ENCODE peak calls at places on chromosomes 12 and 14, in seven cellular contexts. V is AG09319; E is HS-5; L is fibroblast of mammary gland; Z is activated CD4-positive, alpha-beta T cell treated with anti-CD3 and anti-CD28 coated beads, Interleukin-2, amount 10 ng/mL, durations not matched to agents 24 days and 14 days; Q is NCI-H1417; H is tibial nerve. M is an unnamed sample.

GRCh38 chr14:73625686-73626085 is 13.4 kb downstream of the ACOT6 start:
- DNase-seq in V (no peak), E (no peak), L (no peak), Z (no peak), Q (no peak), H (no peak), M (no peak)

GRCh38 chr12:108333898-108334699 is 5.0 kb downstream of the CMKLR1 start:
- DNase-seq in V (no peak), E (peak), L (peak), Z (no peak), Q (no peak), H (no peak), M (no peak)

GRCh38 chr14:55416866-55417265 is 5.2 kb upstream of the ATG14 start:
- DNase-seq in V (no peak), E (no peak), L (peak), Z (peak), Q (no peak), H (no peak), M (no peak)

GRCh38 chr14:24096545-24097181 is 2.6 kb downstream of the PCK2 start:
- DNase-seq in V (no peak), E (no peak), L (no peak), Z (no peak), Q (no peak), H (no peak), M (no peak)

GRCh38 chr14:91350813-91351507 is 66.7 kb downstream of the CCDC88C start:
- DNase-seq in V (no peak), E (no peak), L (peak), Z (peak), Q (peak), H (no peak), M (no peak)

GRCh38 chr12:91923864-91924263 is 221.8 kb downstream of the BTG1 start:
- DNase-seq in V (no peak), E (no peak), L (no peak), Z (no peak), Q (no peak), H (no peak), M (no peak)

GRCh38 chr12:127613056-127613455 is 653.9 kb upstream of the TMEM132C start:
- DNase-seq in V (no peak), E (no peak), L (no peak), Z (no peak), Q (no peak), H (no peak), M (no peak)

GRCh38 chr12:48794870-48795269 is 6.0 kb upstream of the ADCY6 start:
- DNase-seq in V (no peak), E (no peak), L (no peak), Z (no peak), Q (peak), H (no peak), M (no peak)

GRCh38 chr14:68397827-68398226 is 395.0 kb downstream of the ZFP36L1 start:
- DNase-seq in V (no peak), E (no peak), L (peak), Z (no peak), Q (no peak), H (no peak), M (no peak)

GRCh38 chr12:132600048-132601032 is 10.0 kb downstream of the LRCOL1 start:
- DNase-seq in V (no peak), E (no peak), L (peak), Z (peak), Q (peak), H (peak), M (peak)

GRCh38 chr12:91109148-91109564 is 2.1 kb downstream of the LUM start:
- DNase-seq in V (no peak), E (no peak), L (peak), Z (peak), Q (peak), H (peak), M (peak)

GRCh38 chr12:116508145-116509121 is 50.7 kb upstream of the MAP1LC3B2 start:
- DNase-seq in V (no peak), E (no peak), L (peak), Z (peak), Q (no peak), H (no peak), M (peak)

GRCh38 chr12:105092336-105092735 is 8.1 kb upstream of the ALDH1L2 start:
- DNase-seq in V (no peak), E (no peak), L (no peak), Z (no peak), Q (no peak), H (no peak), M (peak)

GRCh38 chr12:111570090-111570961 is 28.8 kb downstream of the ATXN2 start:
- DNase-seq in V (peak), E (peak), L (peak), Z (no peak), Q (no peak), H (no peak), M (no peak)

GRCh38 chr12:54052745-54053624 is 650 bp upstream of the HOXC4 start:
- DNase-seq in V (no peak), E (no peak), L (peak), Z (no peak), Q (no peak), H (no peak), M (no peak)

M was measured in colonic mucosa.